ENCODE peak calls at places on chromosomes 6 and 20, in four cellular contexts. H is epithelial cell of esophagus; W is A549; Y is activated CD8-positive, alpha-beta T cell treated with anti-CD3 and anti-CD28 coated beads for 36 hours. A is an unnamed sample.

GRCh38 chr6:74873911-74874310 is 331.9 kb downstream of the COL12A1 start:
- DNase-seq in H (no peak), W (no peak), Y (no peak), A (no peak)

GRCh38 chr6:21033575-21034026 is 499.3 kb downstream of the CDKAL1 start:
- DNase-seq in H (peak), W (no peak), Y (no peak), A (no peak)

GRCh38 chr6:38477680-38478260 is 162.0 kb downstream of the BTBD9 start:
- DNase-seq in H (no peak), W (no peak), Y (peak), A (no peak)

GRCh38 chr6:106287215-106287614 is 38.3 kb downstream of the ATG5 start:
- DNase-seq in H (peak), W (no peak), Y (no peak), A (no peak)

GRCh38 chr20:21161926-21162325 is 36.0 kb downstream of the KIZ start:
- DNase-seq in H (no peak), W (no peak), Y (no peak), A (no peak)

GRCh38 chr20:49868538-49868937 is 46.8 kb downstream of the SPATA2 start:
- DNase-seq in H (no peak), W (no peak), Y (no peak), A (no peak)

GRCh38 chr20:63738687-63739128 is 868 bp upstream of the SLC2A4RG start:
- DNase-seq in H (no peak), W (no peak), Y (peak), A (peak)

GRCh38 chr20:57498425-57499400 is 26.2 kb downstream of the CTCFL start:
- DNase-seq in H (peak), W (no peak), Y (peak), A (no peak)

GRCh38 chr6:87590989-87591388 is 1.1 kb downstream of the ORC3 start:
- DNase-seq in H (no peak), W (no peak), Y (no peak), A (no peak)

GRCh38 chr6:143234686-143235085 is 174.0 kb downstream of the AIG1 start:
- DNase-seq in H (no peak), W (no peak), Y (no peak), A (no peak)

GRCh38 chr6:111709615-111710398 is 104.1 kb upstream of the TRAF3IP2 start:
- DNase-seq in H (peak), W (peak), Y (peak), A (peak)

GRCh38 chr6:1263039-1263849 is 48.7 kb upstream of the FOXQ1 start:
- DNase-seq in H (no peak), W (no peak), Y (peak), A (no peak)

GRCh38 chr6:28710466-28711191 is 184.9 kb downstream of the GPX5 start:
- DNase-seq in H (peak), W (peak), Y (peak), A (no peak)

GRCh38 chr20:5056801-5057599 is 55.7 kb upstream of the SLC23A2 start:
- DNase-seq in H (peak), W (peak), Y (peak), A (peak)

GRCh38 chr6:169188051-169188863 is 65.4 kb downstream of the THBS2 start:
- DNase-seq in H (peak), W (no peak), Y (peak), A (no peak)

GRCh38 chr6:61977116-61977515 is 308.9 kb downstream of the KHDRBS2 start:
- DNase-seq in H (no peak), W (no peak), Y (no peak), A (no peak)

GRCh38 chr6:129748212-129748900 is 38.4 kb upstream of the ARHGAP18 start:
- DNase-seq in H (peak), W (no peak), Y (peak), A (peak)

GRCh38 chr6:32173051-32173727 is 2.7 kb downstream of the AGPAT1 start:
- DNase-seq in H (no peak), W (no peak), Y (no peak), A (no peak)

GRCh38 chr6:109631403-109631802 is 59.6 kb downstream of the AK9 start:
- DNase-seq in H (no peak), W (no peak), Y (no peak), A (no peak)

GRCh38 chr6:15662246-15663056 is at the start of gene DTNBP1:
- DNase-seq in H (peak), W (peak), Y (peak), A (peak)

GRCh38 chr20:13947719-13948118 is 42.7 kb downstream of the SEL1L2 start:
- DNase-seq in H (no peak), W (no peak), Y (no peak), A (no peak)

GRCh38 chr20:33897313-33897912 is 86.3 kb downstream of the CHMP4B start:
- DNase-seq in H (no peak), W (no peak), Y (peak), A (no peak)

GRCh38 chr20:62405108-62405980 is 1.7 kb downstream of the CABLES2 start:
- DNase-seq in H (peak), W (peak), Y (no peak), A (no peak)

GRCh38 chr6:35058041-35058675 is 83.0 kb downstream of the TCP11 start:
- DNase-seq in H (no peak), W (no peak), Y (no peak), A (no peak)

GRCh38 chr6:124055986-124056385 is 252.3 kb downstream of the NKAIN2 start:
- DNase-seq in H (no peak), W (no peak), Y (no peak), A (no peak)

GRCh38 chr6:145036848-145037567 is 698.3 kb downstream of the EPM2A start:
- DNase-seq in H (peak), W (no peak), Y (no peak), A (no peak)

GRCh38 chr6:155287762-155288161 is 23.9 kb downstream of the CLDN20 start:
- DNase-seq in H (no peak), W (no peak), Y (no peak), A (no peak)

GRCh38 chr6:7732219-7732618 is 6.3 kb downstream of the BMP6 start:
- DNase-seq in H (no peak), W (no peak), Y (no peak), A (no peak)

GRCh38 chr20:14288341-14289330 is 48.8 kb downstream of the FLRT3 start:
- DNase-seq in H (peak), W (peak), Y (no peak), A (no peak)

GRCh38 chr20:56422824-56423189 is 10.7 kb downstream of the CASS4 start:
- DNase-seq in H (no peak), W (no peak), Y (no peak), A (no peak)

GRCh38 chr6:53894086-53894485 is 99.3 kb downstream of the LRRC1 start:
- DNase-seq in H (peak), W (no peak), Y (peak), A (no peak)

GRCh38 chr6:28980797-28981390 is 24.2 kb downstream of the ZNF311 start:
- DNase-seq in H (peak), W (peak), Y (peak), A (peak)

GRCh38 chr20:57570145-57570850 is 9.4 kb downstream of the PCK1 start:
- DNase-seq in H (no peak), W (no peak), Y (no peak), A (no peak)

GRCh38 chr20:5212897-5213296 is 86.1 kb downstream of the CDS2 start:
- DNase-seq in H (no peak), W (no peak), Y (no peak), A (no peak)

GRCh38 chr6:87151471-87151785 is 3.9 kb upstream of the ZNF292 start:
- DNase-seq in H (no peak), W (no peak), Y (no peak), A (no peak)

GRCh38 chr6:30682181-30683117 is 4.0 kb downstream of the PPP1R18 start:
- DNase-seq in H (peak), W (peak), Y (peak), A (peak)

GRCh38 chr20:48120120-48120519 is 334.8 kb upstream of the SULF2 start:
- DNase-seq in H (no peak), W (no peak), Y (no peak), A (no peak)

DNA sequence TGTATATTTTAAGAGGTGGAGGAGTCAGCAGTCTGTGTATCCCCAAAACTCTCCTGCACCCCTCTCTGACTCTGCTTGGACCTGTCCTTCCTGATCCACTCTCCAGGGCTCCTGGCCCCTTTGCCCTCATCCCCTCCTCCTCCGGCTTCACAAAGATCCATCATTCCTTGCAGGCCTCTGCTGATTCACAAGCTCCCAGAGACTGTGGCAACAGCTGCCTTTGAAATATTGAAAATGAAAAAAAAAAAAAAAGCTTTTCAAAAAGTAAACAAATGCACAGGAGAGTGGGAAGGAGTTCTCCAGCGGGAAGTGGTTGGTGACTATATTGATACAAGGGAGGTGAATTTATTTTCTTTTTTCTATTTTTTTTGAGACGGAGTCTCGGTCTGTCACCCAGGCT is 330.2 kb upstream of the SULF2 start:
- DNase-seq in H (no peak), W (no peak), Y (no peak), A (no peak)
- TF ChIP-seq CTCF in H (no peak), W (no peak), Y (no peak), A (no peak)

GRCh38 chr20:59308493-59309201 is 8.2 kb downstream of the EDN3 start:
- DNase-seq in H (no peak), W (peak), Y (no peak), A (no peak)
- TF ChIP-seq CTCF in H (no peak), W (no peak), Y (no peak), A (no peak)

DNA sequence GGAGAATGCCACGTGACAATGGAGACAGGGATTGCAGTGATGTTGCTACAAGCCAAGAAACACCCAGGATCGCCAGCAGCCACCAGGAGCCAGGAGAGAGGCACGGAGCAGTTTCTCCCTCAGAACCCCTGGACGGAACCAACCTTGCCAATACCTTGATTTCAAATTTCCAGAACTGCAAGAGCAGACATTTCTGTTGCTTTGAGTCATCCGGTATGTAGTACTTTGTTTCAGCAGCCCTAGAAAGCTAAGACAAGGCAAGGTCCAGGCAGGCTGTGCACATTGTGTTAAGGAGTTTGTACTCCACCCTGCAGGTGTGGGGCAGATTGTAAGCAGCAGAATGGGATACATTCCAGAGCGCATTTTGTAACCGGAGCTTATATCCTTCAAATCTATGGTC is 48.3 kb downstream of the TRERF1 start:
- DNase-seq in H (peak), W (no peak), Y (no peak), A (no peak)
- TF ChIP-seq CTCF in H (peak), W (no peak), Y (no peak), A (no peak)

GRCh38 chr6:157137501-157137900 is 185.8 kb downstream of the TMEM242 start:
- DNase-seq in H (no peak), W (no peak), Y (no peak), A (no peak)

GRCh38 chr6:157143171-157143884 is 180.0 kb downstream of the TMEM242 start:
- DNase-seq in H (peak), W (no peak), Y (peak), A (no peak)

GRCh38 chr6:157135691-157136090 is 187.6 kb downstream of the TMEM242 start:
- DNase-seq in H (peak), W (no peak), Y (no peak), A (no peak)

GRCh38 chr6:157134402-157135074 is 188.8 kb downstream of the TMEM242 start:
- DNase-seq in H (no peak), W (no peak), Y (no peak), A (no peak)

DNA sequence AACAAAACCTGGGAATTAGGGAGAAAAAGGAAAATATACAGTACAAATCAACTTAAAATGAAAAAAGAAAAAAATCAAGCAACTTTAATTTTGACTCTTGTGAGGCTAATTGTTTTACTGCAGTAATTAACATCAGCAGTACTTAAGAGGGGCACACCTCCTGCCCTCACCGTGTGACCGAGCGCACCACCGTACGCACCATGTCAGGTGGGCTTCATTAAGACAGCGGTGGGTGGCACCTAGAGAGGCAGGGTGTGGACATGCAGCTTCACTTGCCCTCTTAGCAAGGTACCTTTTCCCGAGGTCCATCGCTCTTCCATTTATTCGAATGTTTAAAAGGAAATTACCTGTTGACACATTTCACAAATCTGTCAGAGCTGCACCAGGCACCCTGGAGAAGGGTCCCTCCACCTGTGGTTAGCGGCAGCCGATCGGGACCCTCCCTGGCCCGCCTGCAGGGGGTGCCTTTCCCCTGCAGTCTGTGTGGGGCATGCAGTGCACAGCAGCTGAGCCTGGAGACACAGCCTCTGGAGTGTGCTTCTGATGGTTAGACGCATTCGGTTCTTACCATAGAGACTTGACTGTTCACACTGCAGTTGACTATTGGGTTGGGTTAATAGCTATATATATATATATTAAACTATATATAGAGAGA is 184.1 kb downstream of the TMEM242 start:
- DNase-seq in H (no peak), W (peak), Y (no peak), A (no peak)
- TF ChIP-seq CTCF in H (no peak), W (peak), Y (no peak), A (no peak)

GRCh38 chr6:69914015-69914485 is 47.7 kb downstream of the COL19A1 start:
- DNase-seq in H (no peak), W (no peak), Y (no peak), A (no peak)
- TF ChIP-seq CTCF in H (no peak), W (no peak), Y (no peak), A (no peak)

A was measured in GM13977.